ENCODE peak calls at places on chromosome 22, in four cellular contexts. A is GM12878, Q is K562, D is HepG2. O is an unnamed sample.

GRCh38 chr22:33049125-33049729 is 9.0 kb downstream of the SYN3 start:
- DNase-seq in D (peak; percentile 62), A (peak; percentile 5), Q (peak; percentile 61), O (peak; percentile 83)

GRCh38 chr22:41367039-41367679 is 14.6 kb upstream of the TEF start:
- DNase-seq in A (no peak), Q (peak; percentile 93), D (peak; percentile 80), O (peak; percentile 42)

GRCh38 chr22:35883028-35883620 is 145.5 kb downstream of the RBFOX2 start:
- DNase-seq in A (no peak), D (no peak), Q (no peak), O (no peak)

GRCh38 chr22:32340437-32340836 is 17.2 kb upstream of the RFPL3 start:
- DNase-seq in Q (no peak), A (no peak), D (peak; percentile 11), O (no peak)

GRCh38 chr22:31944700-31945477 is 554 bp downstream of the YWHAH start:
- DNase-seq in D (no peak), A (no peak), Q (peak; percentile 68), O (peak; percentile 48)

GRCh38 chr22:22720201-22720723 is 75.8 kb downstream of the GGTLC2 start:
- DNase-seq in D (peak; percentile 32), Q (peak; percentile 96), A (peak; percentile 57), O (peak; percentile 75)

GRCh38 chr22:29213481-29213880 is 7.8 kb downstream of the EMID1 start:
- DNase-seq in D (no peak), Q (no peak), A (no peak), O (no peak)

GRCh38 chr22:22085702-22086500 is 103.3 kb upstream of the TOP3B start:
- DNase-seq in A (no peak), D (no peak), Q (peak; percentile 76), O (no peak)

GRCh38 chr22:44620129-44620840 is 81.7 kb upstream of the PRR5 start:
- DNase-seq in A (no peak), D (peak; percentile 49), Q (peak; percentile 29), O (peak; percentile 84)

GRCh38 chr22:33897621-33897910 is 22.7 kb downstream of the LARGE1 start:
- DNase-seq in D (no peak), A (no peak), Q (no peak), O (no peak)

GRCh38 chr22:49793296-49793695 is 34.4 kb downstream of the BRD1 start:
- DNase-seq in D (no peak), A (no peak), Q (no peak), O (no peak)
- TF ChIP-seq ETV6 in D (no peak), A (no peak), Q (no peak), O (no peak)

GRCh38 chr22:23847310-23847920 is 8.6 kb upstream of the DERL3 start:
- DNase-seq in D (no peak), A (no peak), Q (no peak), O (no peak)
- TF ChIP-seq ATF3 in D (no peak), A (no peak), Q (no peak), O (no peak)

DNA sequence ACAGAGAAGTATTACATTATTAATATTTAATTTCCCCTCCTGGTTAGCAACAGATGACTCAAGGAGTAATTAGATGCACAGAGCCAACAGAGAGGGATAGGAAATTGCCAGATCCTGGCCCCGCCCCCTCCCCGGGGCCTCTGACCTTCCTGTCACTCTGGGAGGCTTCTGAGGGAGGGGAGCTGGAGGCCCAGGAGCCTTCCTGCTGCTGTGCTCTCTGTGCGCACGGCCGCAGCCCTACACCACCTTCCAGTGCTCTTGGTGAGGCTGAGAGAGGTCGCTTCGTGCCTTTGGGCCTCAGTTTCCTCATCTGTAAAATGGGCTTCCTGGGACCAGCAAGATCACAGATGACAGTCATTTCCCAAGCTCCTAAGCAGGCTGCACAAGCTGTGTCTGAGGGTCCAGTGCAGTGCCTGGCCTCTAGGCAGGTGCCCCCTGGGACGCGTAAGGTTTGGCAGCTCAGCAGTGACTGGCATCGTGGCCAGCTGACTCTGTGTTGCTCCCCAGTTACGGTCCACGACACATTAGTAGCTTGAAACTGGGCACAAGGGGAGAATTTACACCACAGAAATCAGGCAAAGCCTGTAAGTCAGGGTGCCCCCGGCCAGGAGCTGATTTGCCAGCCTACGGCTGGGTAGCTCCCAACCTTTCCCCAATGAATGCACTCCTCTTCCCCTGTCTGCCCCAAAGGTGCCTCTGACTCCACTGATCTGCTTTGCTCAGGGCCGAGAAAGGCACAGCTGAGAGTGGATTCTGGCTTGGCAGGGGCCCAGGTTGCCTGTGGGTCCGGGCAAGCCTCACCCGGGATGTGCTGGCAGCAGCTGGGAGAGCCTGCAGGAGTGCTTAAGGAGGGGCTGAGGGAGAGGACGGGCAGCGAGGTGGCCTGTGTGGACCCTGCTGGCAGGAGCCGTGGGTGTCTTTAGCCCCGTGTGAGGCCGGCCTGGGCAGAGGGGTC is 2.3 kb downstream of the ADORA2A start:
- DNase-seq in Q (no peak), D (no peak), A (no peak), O (no peak)
- TF ChIP-seq ETV6 in Q (no peak), D (no peak), A (no peak), O (no peak)

GRCh38 chr22:20545681-20546521 is 38.5 kb downstream of the MED15 start:
- DNase-seq in D (no peak), A (no peak), Q (peak; percentile 89), O (no peak)
- TF ChIP-seq ATF3 in D (no peak), A (no peak), Q (no peak), O (no peak)

GRCh38 chr22:27844256-27844655 is 42.7 kb upstream of the MN1 start:
- DNase-seq in D (no peak), A (no peak), Q (no peak), O (no peak)
- TF ChIP-seq ETV6 in D (no peak), A (no peak), Q (no peak), O (no peak)

DNA sequence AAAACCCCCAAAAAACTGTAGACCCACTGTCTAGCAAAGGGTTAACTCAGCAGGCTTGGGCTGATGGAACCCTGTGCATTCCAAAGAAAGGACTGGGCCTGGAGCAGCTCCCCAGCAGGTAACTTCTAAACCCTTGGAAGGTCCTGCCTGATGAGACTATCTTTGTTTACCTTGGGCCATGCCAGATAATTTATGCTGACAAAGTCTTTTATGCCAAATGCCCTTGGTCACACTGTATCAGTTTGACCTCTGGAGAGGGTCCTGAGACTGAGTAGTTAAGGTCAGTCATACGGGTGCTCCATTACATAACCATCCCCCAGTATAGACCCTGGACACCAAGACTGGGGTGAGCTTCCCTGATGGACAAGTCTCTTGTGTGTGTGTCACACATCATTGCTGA is 21.9 kb upstream of the DNAL4 start:
- DNase-seq in D (no peak), Q (no peak), A (no peak), O (no peak)
- TF ChIP-seq ATF3 in D (no peak), Q (no peak), A (no peak), O (no peak)

DNA sequence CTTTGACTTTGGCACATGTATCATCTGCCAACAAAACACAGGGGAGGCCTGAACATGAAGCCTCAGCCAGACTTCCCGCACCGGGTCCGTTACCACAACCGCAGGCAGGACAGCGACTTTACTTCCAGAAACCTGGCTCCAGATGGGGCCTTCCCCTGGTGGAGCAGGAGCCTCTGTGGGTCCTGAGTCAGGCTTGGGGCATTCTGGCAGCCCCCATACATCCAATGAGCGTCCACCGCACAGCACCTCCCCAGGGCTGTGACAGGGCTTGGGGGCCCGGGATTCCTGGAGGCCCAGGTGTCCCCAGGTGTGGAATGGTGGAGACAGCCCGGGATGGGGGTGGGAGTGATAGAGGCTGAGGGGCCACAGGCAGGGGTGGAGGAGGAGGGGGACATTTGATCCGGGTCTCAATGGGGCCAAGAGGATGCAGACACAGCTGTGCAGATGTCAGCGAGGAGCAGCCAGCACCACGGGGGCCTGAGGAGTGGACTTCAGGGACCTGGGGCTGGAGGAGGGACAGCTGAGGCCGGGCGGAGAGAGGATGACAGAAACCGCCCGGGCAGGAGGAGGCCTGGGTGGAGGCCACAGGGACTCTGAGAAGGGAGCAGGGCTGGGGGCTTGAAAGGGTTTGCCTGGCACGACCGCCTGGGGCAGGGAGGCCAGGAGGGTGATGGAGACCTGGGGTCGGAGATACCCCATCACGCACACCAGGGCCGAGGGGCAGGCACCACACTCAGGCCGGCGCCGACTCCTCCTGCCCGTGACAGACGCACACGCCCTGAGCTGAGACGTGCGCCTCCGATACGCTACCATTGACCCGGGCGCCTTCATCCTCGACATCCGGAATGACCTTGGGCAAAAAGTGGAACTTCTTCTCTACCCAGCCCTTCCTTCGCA is 8.6 kb downstream of the TTLL8 start:
- DNase-seq in A (no peak), Q (no peak), D (no peak), O (no peak)
- TF ChIP-seq ETV6 in A (no peak), Q (no peak), D (no peak), O (no peak)

DNA sequence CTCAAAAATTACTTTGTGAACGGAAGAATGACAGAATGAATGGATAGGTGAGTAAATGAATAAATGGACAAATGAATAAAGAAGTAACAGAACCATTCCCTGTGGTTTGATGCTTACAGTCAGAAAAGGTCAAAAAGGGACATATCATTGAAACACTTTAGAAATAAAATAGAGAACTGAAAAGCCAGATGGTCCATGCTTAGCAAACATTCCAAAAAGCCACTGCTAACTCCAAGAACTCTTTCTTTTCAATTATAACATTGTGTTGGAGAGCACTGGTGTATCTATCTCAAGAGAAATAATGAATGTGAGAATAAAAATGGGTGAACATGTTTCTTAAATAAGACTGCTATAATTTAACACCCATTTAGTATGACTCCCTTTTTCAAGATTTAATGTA is 224.2 kb upstream of the PITPNB start:
- DNase-seq in D (no peak), A (no peak), Q (no peak), O (no peak)
- TF ChIP-seq ATF3 in D (no peak), A (no peak), Q (no peak), O (no peak)

GRCh38 chr22:45636668-45637067 is 35.0 kb upstream of the ATXN10 start:
- DNase-seq in Q (no peak), A (no peak), D (no peak), O (no peak)

GRCh38 chr22:45639747-45640102 is 31.9 kb upstream of the ATXN10 start:
- DNase-seq in Q (no peak), D (no peak), A (no peak), O (no peak)

GRCh38 chr22:45638834-45639746 is 32.5 kb upstream of the ATXN10 start:
- DNase-seq in Q (peak; percentile 68), D (peak; percentile 57), A (no peak), O (no peak)

GRCh38 chr22:45640291-45640940 is 31.2 kb upstream of the ATXN10 start:
- DNase-seq in D (no peak), Q (no peak), A (no peak), O (no peak)

GRCh38 chr22:45638197-45638596 is 33.4 kb upstream of the ATXN10 start:
- DNase-seq in D (no peak), Q (no peak), A (no peak), O (no peak)
- TF ChIP-seq ETV6 in D (no peak), Q (no peak), A (no peak), O (no peak)

GRCh38 chr22:49906799-49907290 is 11.4 kb downstream of the ALG12 start:
- DNase-seq in Q (no peak), D (no peak), A (no peak), O (no peak)

GRCh38 chr22:49906071-49906798 is 12.0 kb downstream of the ALG12 start:
- DNase-seq in A (no peak), Q (no peak), D (no peak), O (no peak)

GRCh38 chr22:49905465-49905864 is 12.8 kb downstream of the ALG12 start:
- DNase-seq in D (no peak), A (no peak), Q (no peak), O (no peak)

GRCh38 chr22:49909476-49910205 is 8.6 kb downstream of the ALG12 start:
- DNase-seq in D (no peak), Q (no peak), A (no peak), O (no peak)

DNA sequence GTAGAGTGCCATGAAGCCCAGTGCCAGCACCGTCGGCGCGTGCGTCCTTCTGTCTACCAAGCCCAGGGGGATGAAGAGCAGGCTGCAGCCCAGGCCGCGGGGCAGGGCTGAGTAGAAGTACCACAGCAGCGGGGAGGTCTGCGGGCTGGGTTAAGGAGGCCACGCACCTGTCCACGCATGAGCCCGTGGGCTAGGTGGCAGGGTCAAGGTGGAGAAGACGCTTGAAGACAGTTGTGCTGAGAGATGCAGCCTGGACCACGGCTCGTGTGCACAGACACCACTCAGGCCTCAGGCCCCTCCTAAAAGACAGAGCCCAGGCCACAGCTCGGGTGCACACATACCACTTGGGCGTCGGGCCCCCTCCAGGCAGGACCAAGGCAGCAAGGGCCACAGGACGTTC is 10.4 kb downstream of the ALG12 start:
- DNase-seq in D (no peak), A (no peak), Q (no peak), O (no peak)
- TF ChIP-seq ATF3 in D (no peak), A (no peak), Q (no peak), O (no peak)